ENCODE peak calls at places on chromosomes 11 and 22, in nine cellular contexts. X is CD4-positive, alpha-beta memory T cell; M is CD4-positive, CD25-positive, alpha-beta regulatory T cell; L is ovary; F is cardiac muscle cell; G is mesendoderm; I is vagina; U is caudate nucleus; S is right atrium auricular region. W is an unnamed sample.

GRCh38 chr11:112999518-112999917 is 38.3 kb downstream of the NCAM1 start:
- DNase-seq in M (no peak), S (no peak), L (no peak), U (no peak), I (no peak), G (no peak), X (no peak), F (no peak), W (no peak)

GRCh38 chr11:118290923-118291322 is 13.6 kb upstream of the CD3E start:
- DNase-seq in G (peak), S (no peak), U (no peak), X (peak), L (no peak), M (peak), F (peak), I (no peak), W (no peak)

GRCh38 chr11:281486-282161 is 3.4 kb downstream of the NLRP6 start:
- DNase-seq in S (no peak), M (no peak), F (no peak), U (no peak), I (no peak), G (no peak), L (no peak), X (no peak), W (no peak)

GRCh38 chr11:120566176-120566575 is 54.6 kb downstream of the GRIK4 start:
- DNase-seq in I (no peak), F (no peak), M (no peak), X (no peak), U (no peak), G (peak), S (no peak), L (no peak), W (no peak)

GRCh38 chr11:131038597-131038996 is 122.3 kb upstream of the SNX19 start:
- DNase-seq in G (peak), M (no peak), I (no peak), L (no peak), S (no peak), X (no peak), U (no peak), F (peak), W (no peak)

GRCh38 chr11:122633219-122633829 is 22.2 kb upstream of the UBASH3B start:
- DNase-seq in S (no peak), G (peak), I (no peak), X (no peak), U (no peak), L (no peak), F (peak), M (peak), W (peak)

GRCh38 chr11:120219935-120220746 is 9.3 kb downstream of the OAF start:
- DNase-seq in X (no peak), F (no peak), S (no peak), I (no peak), G (no peak), L (no peak), M (no peak), U (no peak), W (no peak)

GRCh38 chr11:28107331-28107725 is 628 bp downstream of the KIF18A start:
- DNase-seq in I (no peak), S (no peak), M (no peak), X (peak), G (peak), F (peak), U (no peak), L (no peak), W (peak)

GRCh38 chr11:116823031-116823843 is at the start of gene APOA4:
- DNase-seq in I (no peak), S (no peak), L (no peak), U (no peak), F (peak), X (no peak), M (no peak), G (no peak), W (no peak)

GRCh38 chr11:11230802-11231562 is 122.1 kb downstream of the CSNK2A3 start:
- DNase-seq in S (no peak), I (no peak), M (no peak), X (no peak), F (peak), G (peak), U (no peak), L (no peak), W (peak)

GRCh38 chr22:17119481-17120202 is 1.5 kb downstream of the TMEM121B start:
- DNase-seq in I (no peak), X (no peak), S (no peak), F (no peak), G (peak), U (no peak), M (no peak), L (no peak), W (no peak)

GRCh38 chr22:47333625-47334024 is 571.2 kb downstream of the TBC1D22A start:
- DNase-seq in S (no peak), F (no peak), G (no peak), L (no peak), M (no peak), U (no peak), I (peak), X (no peak), W (no peak)

GRCh38 chr11:33454264-33454663 is 197.1 kb downstream of the HIPK3 start:
- DNase-seq in S (no peak), M (no peak), L (no peak), G (no peak), X (no peak), U (no peak), I (no peak), F (no peak), W (no peak)

GRCh38 chr11:6618117-6619020 is 853 bp downstream of the TPP1 start:
- DNase-seq in U (no peak), F (no peak), M (peak), L (peak), I (no peak), S (no peak), X (peak), G (peak), W (no peak)

GRCh38 chr11:97454988-97455387 is 1065.2 kb downstream of the JRKL start:
- DNase-seq in L (no peak), X (no peak), F (peak), G (peak), S (no peak), U (no peak), I (no peak), M (no peak), W (no peak)

GRCh38 chr22:25327018-25327755 is 107.7 kb downstream of the CRYBB2 start:
- DNase-seq in F (no peak), L (no peak), I (no peak), U (no peak), S (no peak), X (no peak), M (no peak), G (no peak), W (no peak)

GRCh38 chr22:34330432-34330831 is 410.2 kb upstream of the LARGE1 start:
- DNase-seq in M (no peak), S (no peak), G (no peak), I (no peak), U (no peak), X (no peak), L (no peak), F (no peak), W (no peak)

GRCh38 chr11:74255741-74256369 is 55.6 kb downstream of the P4HA3 start:
- DNase-seq in F (peak), L (peak), M (peak), X (peak), S (no peak), I (no peak), U (no peak), G (peak), W (peak)

GRCh38 chr11:127199306-127199801 is 198.8 kb upstream of the KIRREL3 start:
- DNase-seq in M (no peak), F (no peak), U (no peak), I (no peak), G (peak), S (no peak), X (no peak), L (no peak), W (no peak)

GRCh38 chr11:110524227-110524626 is 94.5 kb downstream of the FDX1 start:
- DNase-seq in S (no peak), I (no peak), M (no peak), G (no peak), U (no peak), F (no peak), L (no peak), X (no peak), W (no peak)

GRCh38 chr22:41488596-41489385 is 19.9 kb downstream of the ACO2 start:
- DNase-seq in S (no peak), M (no peak), G (no peak), X (no peak), I (no peak), U (no peak), F (no peak), L (no peak), W (no peak)

GRCh38 chr11:61834278-61835004 is 6.3 kb downstream of the FADS2 start:
- DNase-seq in F (peak), G (peak), L (peak), U (no peak), M (peak), X (peak), I (no peak), S (peak), W (peak)
- H3K27ac ChIP-seq in F (peak), G (peak), L (peak), U (peak), M (peak), X (peak), I (peak), S (peak), W (peak)

DNA sequence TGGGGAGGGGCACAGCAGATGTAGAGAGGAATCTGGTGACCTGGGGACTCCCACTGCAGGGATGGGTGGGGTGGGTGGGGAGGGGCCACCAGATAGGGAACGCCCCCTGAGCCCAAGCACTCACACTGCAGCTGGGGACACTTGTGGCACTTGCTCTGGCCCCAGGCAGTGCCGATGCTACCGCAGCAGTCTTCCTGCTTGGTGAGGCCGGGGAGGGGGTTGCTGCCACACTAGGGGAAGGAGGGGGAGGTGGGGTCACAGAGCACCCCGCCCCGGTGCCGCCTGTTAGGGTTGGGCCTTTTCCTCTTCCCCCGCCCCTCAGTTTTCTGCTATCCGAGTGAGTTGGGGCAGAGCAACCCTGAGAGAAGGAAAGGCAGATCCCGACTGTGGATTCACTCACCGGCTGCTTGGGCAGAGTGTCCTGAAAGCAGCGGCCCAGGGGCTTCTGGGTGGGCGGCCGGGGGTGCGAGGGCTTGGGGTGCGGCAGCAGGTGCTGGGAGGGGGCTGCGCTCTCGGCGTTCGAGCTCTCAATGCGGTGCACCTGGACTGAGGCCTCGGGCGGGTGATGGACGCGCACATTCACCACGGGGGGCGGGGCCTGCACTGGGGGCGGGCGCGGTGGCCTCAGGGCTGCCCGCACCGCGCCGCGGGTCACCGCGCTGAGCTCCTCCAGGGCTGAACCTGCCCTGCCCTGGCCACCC is 4.7 kb downstream of the LTBP3 start:
- DNase-seq in G (peak), F (no peak), X (peak), S (no peak), M (peak), I (no peak), U (no peak), L (peak), W (peak)
- H3K27ac ChIP-seq in G (no peak), F (no peak), X (peak), S (no peak), M (peak), I (no peak), U (no peak), L (no peak), W (peak)

DNA sequence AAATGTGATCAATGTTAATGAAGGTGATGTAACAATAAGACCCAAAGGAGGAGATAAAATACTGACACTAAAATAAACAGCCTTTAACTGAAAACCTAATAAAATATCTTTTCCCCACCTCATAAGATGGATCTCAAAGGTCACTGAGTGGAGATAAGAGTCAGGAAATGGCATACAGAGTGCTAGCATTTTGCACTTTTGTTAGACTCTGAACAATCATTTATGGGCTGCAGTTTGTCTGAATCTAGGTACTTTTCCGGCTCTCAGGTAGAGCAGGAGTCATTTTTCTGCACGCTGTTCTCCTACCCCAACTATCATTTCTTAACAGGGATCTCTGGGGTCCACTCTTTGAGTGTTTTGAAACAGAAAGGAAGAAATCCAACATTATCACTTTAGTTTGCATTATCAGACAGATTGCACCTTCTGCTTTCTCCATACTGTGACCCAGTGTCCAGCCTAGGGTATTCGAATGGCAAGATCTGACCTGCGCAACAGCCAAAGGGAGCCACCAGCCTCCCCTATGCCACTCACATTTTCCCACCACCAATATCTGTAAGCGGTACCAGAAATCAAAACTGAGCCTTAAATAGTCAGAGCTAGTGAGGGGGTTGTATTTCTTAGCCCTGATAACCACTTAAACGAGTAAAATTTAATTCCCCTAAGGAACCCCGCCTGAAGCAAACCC is 866 bp downstream of the SIAE start:
- DNase-seq in X (no peak), U (no peak), S (no peak), G (no peak), M (no peak), I (no peak), F (no peak), L (no peak), W (no peak)
- H3K27ac ChIP-seq in X (peak), U (peak), S (peak), G (no peak), M (no peak), I (peak), F (no peak), L (peak), W (no peak)

GRCh38 chr11:95515379-95515778 is 274.2 kb downstream of the FAM76B start:
- DNase-seq in U (no peak), G (no peak), L (no peak), S (no peak), I (no peak), M (no peak), X (no peak), F (no peak), W (no peak)
- H3K27ac ChIP-seq in U (no peak), G (no peak), L (no peak), S (no peak), I (peak), M (no peak), X (no peak), F (no peak), W (no peak)

GRCh38 chr11:12944889-12945288 is 64.2 kb upstream of the RASSF10 start:
- DNase-seq in U (no peak), F (no peak), I (no peak), X (no peak), S (no peak), M (no peak), L (no peak), G (no peak), W (no peak)

GRCh38 chr11:12949456-12949855 is 59.7 kb upstream of the RASSF10 start:
- DNase-seq in S (no peak), L (no peak), F (no peak), X (no peak), U (no peak), G (no peak), M (no peak), I (no peak), W (no peak)

GRCh38 chr11:12952094-12952493 is 57.0 kb upstream of the RASSF10 start:
- DNase-seq in I (no peak), L (no peak), F (no peak), X (no peak), G (no peak), M (no peak), U (no peak), S (no peak), W (no peak)

GRCh38 chr11:12951376-12951775 is 57.7 kb upstream of the RASSF10 start:
- DNase-seq in F (no peak), I (no peak), S (no peak), X (no peak), U (no peak), M (no peak), L (no peak), G (no peak), W (no peak)

DNA sequence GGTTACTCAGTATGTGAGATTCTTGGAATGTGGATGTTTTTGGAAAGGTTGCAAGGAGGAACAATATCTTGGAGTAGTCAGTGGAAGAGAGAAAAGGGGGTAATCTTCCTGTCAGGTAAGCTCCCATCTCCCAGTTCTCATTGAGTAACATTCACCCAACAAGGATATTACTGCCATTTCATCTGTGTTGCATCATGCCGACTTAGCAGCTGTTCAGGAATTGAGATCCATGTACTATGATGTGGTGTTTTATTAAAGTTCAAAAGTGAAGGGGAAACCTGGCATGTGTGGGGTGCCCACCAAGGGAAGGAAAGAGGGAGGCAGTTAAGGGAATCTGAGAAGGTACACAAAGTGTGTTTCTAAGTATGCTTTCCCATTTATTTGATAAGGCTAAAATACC is 58.4 kb upstream of the RASSF10 start:
- DNase-seq in M (no peak), G (peak), X (no peak), F (no peak), I (no peak), U (no peak), S (no peak), L (no peak), W (no peak)
- H3K27ac ChIP-seq in M (no peak), G (no peak), X (no peak), F (no peak), I (no peak), U (no peak), S (no peak), L (no peak), W (no peak)

DNA sequence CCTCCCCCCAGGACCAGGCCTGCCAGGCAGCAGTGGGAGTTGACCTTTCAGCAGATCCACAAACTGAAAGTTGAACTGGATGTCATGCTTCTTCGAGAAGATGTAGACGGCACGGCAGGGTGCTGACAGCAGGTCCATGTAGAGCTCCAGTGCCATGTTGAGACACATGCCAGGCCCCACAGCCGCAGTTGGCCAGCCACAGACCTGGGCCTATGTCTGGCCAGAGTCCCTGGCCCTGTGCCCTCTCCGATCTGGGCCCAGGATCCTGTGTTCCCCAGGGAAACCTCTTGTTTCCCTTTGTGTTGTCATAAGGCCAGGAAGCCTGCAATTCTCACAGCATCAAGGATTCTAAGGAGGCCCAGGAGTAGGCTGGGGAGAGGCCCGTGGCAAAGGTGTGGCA is at the start of gene GSTT4:
- DNase-seq in F (peak), L (no peak), I (no peak), X (no peak), S (no peak), U (no peak), G (no peak), M (no peak), W (no peak)
- H3K27ac ChIP-seq in F (peak), L (no peak), I (no peak), X (no peak), S (peak), U (no peak), G (no peak), M (no peak), W (no peak)

GRCh38 chr11:67349457-67349856 is 3.9 kb downstream of the POLD4 start:
- DNase-seq in X (no peak), M (no peak), F (no peak), U (no peak), L (no peak), I (no peak), S (no peak), G (no peak), W (no peak)
- H3K27ac ChIP-seq in X (no peak), M (no peak), F (no peak), U (no peak), L (no peak), I (no peak), S (peak), G (no peak), W (no peak)